ENCODE peak calls at places on chromosomes 6 and 20, in eight cellular contexts. One of them, this sample, is unnamed.

GRCh38 chr20:61426361-61426760 is 174.3 kb downstream of the CDH4 start:
- DNase-seq in left ventricle myocardium superior: no peak
- DNase-seq in foreskin fibroblast: no peak
- DNase-seq in NCI-H345: no peak
- DNase-seq in stimulated activated CD4-positive, alpha-beta T cell treated with anti-CD3 and anti-CD28 coated beads, Interleukin-12 subunit alpha, Interleukin-12 subunit beta, amount 100 ng/mL, for 4 hours: no peak
- DNase-seq in neuronal stem cell: no peak
- DNase-seq in progenitor cell of endocrine pancreas: no peak
- DNase-seq in NAMALWA: no peak
- DNase-seq in this sample: peak; percentile 65

GRCh38 chr6:41638002-41638800 is at the start of gene MDFI:
- DNase-seq in left ventricle myocardium superior: no peak
- DNase-seq in foreskin fibroblast: no peak
- DNase-seq in NCI-H345: peak; percentile 4
- DNase-seq in stimulated activated CD4-positive, alpha-beta T cell treated with anti-CD3 and anti-CD28 coated beads, Interleukin-12 subunit alpha, Interleukin-12 subunit beta, amount 100 ng/mL, for 4 hours: no peak
- DNase-seq in neuronal stem cell: peak; percentile 57
- DNase-seq in progenitor cell of endocrine pancreas: peak; percentile 26
- DNase-seq in NAMALWA: no peak
- DNase-seq in this sample: peak; percentile 82

GRCh38 chr20:24696396-24696795 is 227.0 kb downstream of the SYNDIG1 start:
- DNase-seq in left ventricle myocardium superior: no peak
- DNase-seq in foreskin fibroblast: no peak
- DNase-seq in NCI-H345: no peak
- DNase-seq in stimulated activated CD4-positive, alpha-beta T cell treated with anti-CD3 and anti-CD28 coated beads, Interleukin-12 subunit alpha, Interleukin-12 subunit beta, amount 100 ng/mL, for 4 hours: no peak
- DNase-seq in neuronal stem cell: no peak
- DNase-seq in progenitor cell of endocrine pancreas: no peak
- DNase-seq in NAMALWA: no peak
- DNase-seq in this sample: no peak

GRCh38 chr6:129793447-129793846 is 67.7 kb downstream of the TMEM244 start:
- DNase-seq in left ventricle myocardium superior: no peak
- DNase-seq in foreskin fibroblast: no peak
- DNase-seq in NCI-H345: no peak
- DNase-seq in stimulated activated CD4-positive, alpha-beta T cell treated with anti-CD3 and anti-CD28 coated beads, Interleukin-12 subunit alpha, Interleukin-12 subunit beta, amount 100 ng/mL, for 4 hours: no peak
- DNase-seq in neuronal stem cell: no peak
- DNase-seq in progenitor cell of endocrine pancreas: no peak
- DNase-seq in NAMALWA: no peak
- DNase-seq in this sample: no peak

GRCh38 chr6:35919085-35919826 is 1.6 kb downstream of the SRPK1 start:
- DNase-seq in left ventricle myocardium superior: no peak
- DNase-seq in foreskin fibroblast: no peak
- DNase-seq in NCI-H345: no peak
- DNase-seq in stimulated activated CD4-positive, alpha-beta T cell treated with anti-CD3 and anti-CD28 coated beads, Interleukin-12 subunit alpha, Interleukin-12 subunit beta, amount 100 ng/mL, for 4 hours: no peak
- DNase-seq in neuronal stem cell: no peak
- DNase-seq in progenitor cell of endocrine pancreas: no peak
- DNase-seq in NAMALWA: peak; percentile 49
- DNase-seq in this sample: no peak

GRCh38 chr6:85660181-85660611 is 17.5 kb upstream of the SYNCRIP start:
- DNase-seq in left ventricle myocardium superior: no peak
- DNase-seq in foreskin fibroblast: peak; percentile 95
- DNase-seq in NCI-H345: no peak
- DNase-seq in stimulated activated CD4-positive, alpha-beta T cell treated with anti-CD3 and anti-CD28 coated beads, Interleukin-12 subunit alpha, Interleukin-12 subunit beta, amount 100 ng/mL, for 4 hours: no peak
- DNase-seq in neuronal stem cell: no peak
- DNase-seq in progenitor cell of endocrine pancreas: no peak
- DNase-seq in NAMALWA: no peak
- DNase-seq in this sample: peak; percentile 40

GRCh38 chr6:78308025-78308424 is 559.3 kb upstream of the IRAK1BP1 start:
- DNase-seq in left ventricle myocardium superior: no peak
- DNase-seq in foreskin fibroblast: no peak
- DNase-seq in NCI-H345: no peak
- DNase-seq in stimulated activated CD4-positive, alpha-beta T cell treated with anti-CD3 and anti-CD28 coated beads, Interleukin-12 subunit alpha, Interleukin-12 subunit beta, amount 100 ng/mL, for 4 hours: no peak
- DNase-seq in neuronal stem cell: no peak
- DNase-seq in progenitor cell of endocrine pancreas: no peak
- DNase-seq in NAMALWA: peak; percentile 3
- DNase-seq in this sample: no peak

GRCh38 chr6:29079203-29079602 is 7.9 kb downstream of the OR2B3 start:
- DNase-seq in left ventricle myocardium superior: no peak
- DNase-seq in foreskin fibroblast: no peak
- DNase-seq in NCI-H345: no peak
- DNase-seq in stimulated activated CD4-positive, alpha-beta T cell treated with anti-CD3 and anti-CD28 coated beads, Interleukin-12 subunit alpha, Interleukin-12 subunit beta, amount 100 ng/mL, for 4 hours: no peak
- DNase-seq in neuronal stem cell: no peak
- DNase-seq in progenitor cell of endocrine pancreas: no peak
- DNase-seq in NAMALWA: no peak
- DNase-seq in this sample: no peak

GRCh38 chr6:68760941-68761676 is 126.0 kb downstream of the ADGRB3 start:
- DNase-seq in left ventricle myocardium superior: no peak
- DNase-seq in foreskin fibroblast: no peak
- DNase-seq in NCI-H345: no peak
- DNase-seq in stimulated activated CD4-positive, alpha-beta T cell treated with anti-CD3 and anti-CD28 coated beads, Interleukin-12 subunit alpha, Interleukin-12 subunit beta, amount 100 ng/mL, for 4 hours: no peak
- DNase-seq in neuronal stem cell: no peak
- DNase-seq in progenitor cell of endocrine pancreas: no peak
- DNase-seq in NAMALWA: no peak
- DNase-seq in this sample: no peak

GRCh38 chr20:25000268-25000801 is 7.8 kb upstream of the APMAP start:
- DNase-seq in left ventricle myocardium superior: peak; percentile 89
- DNase-seq in foreskin fibroblast: peak; percentile 79
- DNase-seq in NCI-H345: peak; percentile 79
- DNase-seq in stimulated activated CD4-positive, alpha-beta T cell treated with anti-CD3 and anti-CD28 coated beads, Interleukin-12 subunit alpha, Interleukin-12 subunit beta, amount 100 ng/mL, for 4 hours: no peak
- DNase-seq in neuronal stem cell: no peak
- DNase-seq in progenitor cell of endocrine pancreas: no peak
- DNase-seq in NAMALWA: no peak
- DNase-seq in this sample: no peak

GRCh38 chr6:126628125-126628524 is 288.2 kb downstream of the CENPW start:
- DNase-seq in left ventricle myocardium superior: no peak
- DNase-seq in foreskin fibroblast: no peak
- DNase-seq in NCI-H345: no peak
- DNase-seq in stimulated activated CD4-positive, alpha-beta T cell treated with anti-CD3 and anti-CD28 coated beads, Interleukin-12 subunit alpha, Interleukin-12 subunit beta, amount 100 ng/mL, for 4 hours: no peak
- DNase-seq in neuronal stem cell: no peak
- DNase-seq in progenitor cell of endocrine pancreas: no peak
- DNase-seq in NAMALWA: peak; percentile 39
- DNase-seq in this sample: no peak

GRCh38 chr6:14765106-14765505 is 480.8 kb upstream of the JARID2 start:
- DNase-seq in left ventricle myocardium superior: no peak
- DNase-seq in foreskin fibroblast: peak; percentile 52
- DNase-seq in NCI-H345: no peak
- DNase-seq in stimulated activated CD4-positive, alpha-beta T cell treated with anti-CD3 and anti-CD28 coated beads, Interleukin-12 subunit alpha, Interleukin-12 subunit beta, amount 100 ng/mL, for 4 hours: no peak
- DNase-seq in neuronal stem cell: no peak
- DNase-seq in progenitor cell of endocrine pancreas: no peak
- DNase-seq in NAMALWA: no peak
- DNase-seq in this sample: no peak

GRCh38 chr20:43681991-43682410 is 15.1 kb downstream of the MYBL2 start:
- DNase-seq in left ventricle myocardium superior: no peak
- DNase-seq in foreskin fibroblast: no peak
- DNase-seq in NCI-H345: peak; percentile 88
- DNase-seq in stimulated activated CD4-positive, alpha-beta T cell treated with anti-CD3 and anti-CD28 coated beads, Interleukin-12 subunit alpha, Interleukin-12 subunit beta, amount 100 ng/mL, for 4 hours: no peak
- DNase-seq in neuronal stem cell: no peak
- DNase-seq in progenitor cell of endocrine pancreas: no peak
- DNase-seq in NAMALWA: peak; percentile 98
- DNase-seq in this sample: no peak

GRCh38 chr20:18504479-18505060 is 3.2 kb upstream of the SEC23B start:
- DNase-seq in left ventricle myocardium superior: peak; percentile 46
- DNase-seq in foreskin fibroblast: no peak
- DNase-seq in NCI-H345: no peak
- DNase-seq in stimulated activated CD4-positive, alpha-beta T cell treated with anti-CD3 and anti-CD28 coated beads, Interleukin-12 subunit alpha, Interleukin-12 subunit beta, amount 100 ng/mL, for 4 hours: no peak
- DNase-seq in neuronal stem cell: no peak
- DNase-seq in progenitor cell of endocrine pancreas: no peak
- DNase-seq in NAMALWA: no peak
- DNase-seq in this sample: no peak

GRCh38 chr20:44703183-44703925 is 11.8 kb upstream of the CCN5 start:
- DNase-seq in left ventricle myocardium superior: peak; percentile 8
- DNase-seq in foreskin fibroblast: no peak
- DNase-seq in NCI-H345: no peak
- DNase-seq in stimulated activated CD4-positive, alpha-beta T cell treated with anti-CD3 and anti-CD28 coated beads, Interleukin-12 subunit alpha, Interleukin-12 subunit beta, amount 100 ng/mL, for 4 hours: no peak
- DNase-seq in neuronal stem cell: no peak
- DNase-seq in progenitor cell of endocrine pancreas: no peak
- DNase-seq in NAMALWA: peak; percentile 34
- DNase-seq in this sample: no peak

GRCh38 chr6:99467509-99468106 is 42.5 kb upstream of the PNISR start:
- DNase-seq in left ventricle myocardium superior: no peak
- DNase-seq in foreskin fibroblast: peak; percentile 2
- DNase-seq in NCI-H345: peak; percentile 21
- DNase-seq in stimulated activated CD4-positive, alpha-beta T cell treated with anti-CD3 and anti-CD28 coated beads, Interleukin-12 subunit alpha, Interleukin-12 subunit beta, amount 100 ng/mL, for 4 hours: no peak
- DNase-seq in neuronal stem cell: peak; percentile 8
- DNase-seq in progenitor cell of endocrine pancreas: no peak
- DNase-seq in NAMALWA: peak; percentile 50
- DNase-seq in this sample: peak; percentile 48

GRCh38 chr6:42532038-42532669 is 31.7 kb upstream of the UBR2 start:
- DNase-seq in left ventricle myocardium superior: no peak
- DNase-seq in foreskin fibroblast: peak; percentile 47
- DNase-seq in NCI-H345: peak; percentile 49
- DNase-seq in stimulated activated CD4-positive, alpha-beta T cell treated with anti-CD3 and anti-CD28 coated beads, Interleukin-12 subunit alpha, Interleukin-12 subunit beta, amount 100 ng/mL, for 4 hours: no peak
- DNase-seq in neuronal stem cell: peak; percentile 36
- DNase-seq in progenitor cell of endocrine pancreas: no peak
- DNase-seq in NAMALWA: peak; percentile 74
- DNase-seq in this sample: peak; percentile 72

GRCh38 chr6:10633216-10633615 is 61.2 kb downstream of the C6orf52 start:
- DNase-seq in left ventricle myocardium superior: no peak
- DNase-seq in foreskin fibroblast: peak; percentile 85
- DNase-seq in NCI-H345: no peak
- DNase-seq in stimulated activated CD4-positive, alpha-beta T cell treated with anti-CD3 and anti-CD28 coated beads, Interleukin-12 subunit alpha, Interleukin-12 subunit beta, amount 100 ng/mL, for 4 hours: no peak
- DNase-seq in neuronal stem cell: no peak
- DNase-seq in progenitor cell of endocrine pancreas: no peak
- DNase-seq in NAMALWA: peak; percentile 9
- DNase-seq in this sample: no peak

GRCh38 chr6:128493877-128494276 is 26.5 kb downstream of the PTPRK start:
- DNase-seq in left ventricle myocardium superior: no peak
- DNase-seq in foreskin fibroblast: no peak
- DNase-seq in NCI-H345: no peak
- DNase-seq in stimulated activated CD4-positive, alpha-beta T cell treated with anti-CD3 and anti-CD28 coated beads, Interleukin-12 subunit alpha, Interleukin-12 subunit beta, amount 100 ng/mL, for 4 hours: no peak
- DNase-seq in neuronal stem cell: no peak
- DNase-seq in progenitor cell of endocrine pancreas: no peak
- DNase-seq in NAMALWA: no peak
- DNase-seq in this sample: no peak

GRCh38 chr6:35049346-35049745 is 91.8 kb downstream of the TCP11 start:
- DNase-seq in left ventricle myocardium superior: no peak
- DNase-seq in foreskin fibroblast: no peak
- DNase-seq in NCI-H345: no peak
- DNase-seq in stimulated activated CD4-positive, alpha-beta T cell treated with anti-CD3 and anti-CD28 coated beads, Interleukin-12 subunit alpha, Interleukin-12 subunit beta, amount 100 ng/mL, for 4 hours: no peak
- DNase-seq in neuronal stem cell: no peak
- DNase-seq in progenitor cell of endocrine pancreas: no peak
- DNase-seq in NAMALWA: no peak
- DNase-seq in this sample: no peak

GRCh38 chr20:1800777-1801176 is 94.4 kb upstream of the SIRPA start:
- DNase-seq in left ventricle myocardium superior: no peak
- DNase-seq in foreskin fibroblast: no peak
- DNase-seq in NCI-H345: no peak
- DNase-seq in stimulated activated CD4-positive, alpha-beta T cell treated with anti-CD3 and anti-CD28 coated beads, Interleukin-12 subunit alpha, Interleukin-12 subunit beta, amount 100 ng/mL, for 4 hours: no peak
- DNase-seq in neuronal stem cell: no peak
- DNase-seq in progenitor cell of endocrine pancreas: no peak
- DNase-seq in NAMALWA: peak; percentile 22
- DNase-seq in this sample: peak; percentile 67

GRCh38 chr6:62805431-62805830 is 405.8 kb upstream of the FKBP1C start:
- DNase-seq in left ventricle myocardium superior: no peak
- DNase-seq in foreskin fibroblast: no peak
- DNase-seq in NCI-H345: no peak
- DNase-seq in stimulated activated CD4-positive, alpha-beta T cell treated with anti-CD3 and anti-CD28 coated beads, Interleukin-12 subunit alpha, Interleukin-12 subunit beta, amount 100 ng/mL, for 4 hours: no peak
- DNase-seq in neuronal stem cell: no peak
- DNase-seq in progenitor cell of endocrine pancreas: no peak
- DNase-seq in NAMALWA: no peak
- DNase-seq in this sample: no peak

GRCh38 chr20:32433311-32434021 is 75.3 kb downstream of the ASXL1 start:
- DNase-seq in left ventricle myocardium superior: no peak
- DNase-seq in foreskin fibroblast: no peak
- DNase-seq in NCI-H345: no peak
- DNase-seq in stimulated activated CD4-positive, alpha-beta T cell treated with anti-CD3 and anti-CD28 coated beads, Interleukin-12 subunit alpha, Interleukin-12 subunit beta, amount 100 ng/mL, for 4 hours: no peak
- DNase-seq in neuronal stem cell: no peak
- DNase-seq in progenitor cell of endocrine pancreas: no peak
- DNase-seq in NAMALWA: no peak
- DNase-seq in this sample: no peak

GRCh38 chr20:3890410-3890751 is 1.2 kb downstream of the PANK2 start:
- DNase-seq in left ventricle myocardium superior: no peak
- DNase-seq in foreskin fibroblast: no peak
- DNase-seq in NCI-H345: peak; percentile 42
- DNase-seq in stimulated activated CD4-positive, alpha-beta T cell treated with anti-CD3 and anti-CD28 coated beads, Interleukin-12 subunit alpha, Interleukin-12 subunit beta, amount 100 ng/mL, for 4 hours: no peak
- DNase-seq in neuronal stem cell: no peak
- DNase-seq in progenitor cell of endocrine pancreas: no peak
- DNase-seq in NAMALWA: no peak
- DNase-seq in this sample: peak; percentile 54

GRCh38 chr20:34709044-34709835 is 5.1 kb downstream of the TP53INP2 start:
- DNase-seq in left ventricle myocardium superior: peak; percentile 91
- DNase-seq in foreskin fibroblast: peak; percentile 91
- DNase-seq in NCI-H345: peak; percentile 86
- DNase-seq in stimulated activated CD4-positive, alpha-beta T cell treated with anti-CD3 and anti-CD28 coated beads, Interleukin-12 subunit alpha, Interleukin-12 subunit beta, amount 100 ng/mL, for 4 hours: peak; percentile 80
- DNase-seq in neuronal stem cell: peak; percentile 73
- DNase-seq in progenitor cell of endocrine pancreas: peak; percentile 76
- DNase-seq in NAMALWA: peak; percentile 87
- DNase-seq in this sample: peak; percentile 81

GRCh38 chr20:40309731-40310130 is 379.3 kb downstream of the MAFB start:
- DNase-seq in left ventricle myocardium superior: no peak
- DNase-seq in foreskin fibroblast: no peak
- DNase-seq in NCI-H345: no peak
- DNase-seq in stimulated activated CD4-positive, alpha-beta T cell treated with anti-CD3 and anti-CD28 coated beads, Interleukin-12 subunit alpha, Interleukin-12 subunit beta, amount 100 ng/mL, for 4 hours: no peak
- DNase-seq in neuronal stem cell: no peak
- DNase-seq in progenitor cell of endocrine pancreas: no peak
- DNase-seq in NAMALWA: no peak
- DNase-seq in this sample: no peak

GRCh38 chr6:109595998-109596397 is 95.0 kb downstream of the AK9 start:
- DNase-seq in left ventricle myocardium superior: no peak
- DNase-seq in foreskin fibroblast: peak; percentile 20
- DNase-seq in NCI-H345: peak; percentile 16
- DNase-seq in stimulated activated CD4-positive, alpha-beta T cell treated with anti-CD3 and anti-CD28 coated beads, Interleukin-12 subunit alpha, Interleukin-12 subunit beta, amount 100 ng/mL, for 4 hours: no peak
- DNase-seq in neuronal stem cell: no peak
- DNase-seq in progenitor cell of endocrine pancreas: no peak
- DNase-seq in NAMALWA: peak; percentile 51
- DNase-seq in this sample: peak; percentile 42

GRCh38 chr20:34437330-34437986 is 74.4 kb downstream of the ITCH start:
- DNase-seq in left ventricle myocardium superior: no peak
- DNase-seq in foreskin fibroblast: no peak
- DNase-seq in NCI-H345: no peak
- DNase-seq in stimulated activated CD4-positive, alpha-beta T cell treated with anti-CD3 and anti-CD28 coated beads, Interleukin-12 subunit alpha, Interleukin-12 subunit beta, amount 100 ng/mL, for 4 hours: no peak
- DNase-seq in neuronal stem cell: no peak
- DNase-seq in progenitor cell of endocrine pancreas: no peak
- DNase-seq in NAMALWA: no peak
- DNase-seq in this sample: no peak

This sample was measured in A673.